ENCODE peak calls at places on chromosome 1, in eight cellular contexts. D is GM23248, Y is osteoblast, U is GM12878, A is fibroblast of lung, M is prostate gland, V is OCI-LY7, P is endodermal cell. Q is an unnamed sample. For H3K36me3, the result is how much of the 10 kb centered on the place peaks cover.

GRCh38 chr1:236494586-236495207 is 29.1 kb upstream of the LGALS8 start:
- DNase-seq in D (peak), Y (no peak), U (no peak), A (peak), M (no peak), V (no peak), P (no peak), Q (no peak)

GRCh38 chr1:181424786-181425403 is 58.4 kb upstream of the CACNA1E start:
- DNase-seq in D (peak), Y (peak), U (no peak), A (peak), M (peak), V (peak), P (peak), Q (peak)

GRCh38 chr1:200739499-200740290 is 1.0 kb downstream of the CAMSAP2 start:
- DNase-seq in D (peak), Y (peak), U (no peak), A (peak), M (peak), V (no peak), P (no peak), Q (peak)

GRCh38 chr1:203440780-203441179 is 34.8 kb upstream of the PRELP start:
- DNase-seq in D (peak), Y (peak), U (no peak), A (peak), M (peak), V (peak), P (peak), Q (no peak)

GRCh38 chr1:161069731-161070270 is at the start of gene ARHGAP30:
- DNase-seq in D (no peak), Y (peak), U (peak), A (no peak), M (no peak), V (peak), P (peak), Q (peak)

GRCh38 chr1:69088556-69088955 is 479.2 kb upstream of the LRRC7 start:
- DNase-seq in D (no peak), Y (no peak), U (no peak), A (no peak), M (no peak), V (no peak), P (no peak), Q (no peak)

GRCh38 chr1:94686882-94687281 is 133.3 kb upstream of the SLC44A3 start:
- DNase-seq in D (no peak), Y (no peak), U (no peak), A (no peak), M (no peak), V (no peak), P (peak), Q (no peak)

GRCh38 chr1:115702993-115703392 is 61.2 kb downstream of the VANGL1 start:
- DNase-seq in D (no peak), Y (no peak), U (no peak), A (no peak), M (no peak), V (no peak), P (no peak), Q (no peak)

GRCh38 chr1:109769335-109770078 is 5.8 kb upstream of the EPS8L3 start:
- DNase-seq in D (peak), Y (peak), U (no peak), A (peak), M (no peak), V (no peak), P (no peak), Q (no peak)

GRCh38 chr1:44212355-44213221 is 683 bp upstream of the DMAP1 start:
- DNase-seq in D (no peak), Y (no peak), U (peak), A (no peak), M (no peak), V (no peak), P (no peak), Q (peak)

DNA sequence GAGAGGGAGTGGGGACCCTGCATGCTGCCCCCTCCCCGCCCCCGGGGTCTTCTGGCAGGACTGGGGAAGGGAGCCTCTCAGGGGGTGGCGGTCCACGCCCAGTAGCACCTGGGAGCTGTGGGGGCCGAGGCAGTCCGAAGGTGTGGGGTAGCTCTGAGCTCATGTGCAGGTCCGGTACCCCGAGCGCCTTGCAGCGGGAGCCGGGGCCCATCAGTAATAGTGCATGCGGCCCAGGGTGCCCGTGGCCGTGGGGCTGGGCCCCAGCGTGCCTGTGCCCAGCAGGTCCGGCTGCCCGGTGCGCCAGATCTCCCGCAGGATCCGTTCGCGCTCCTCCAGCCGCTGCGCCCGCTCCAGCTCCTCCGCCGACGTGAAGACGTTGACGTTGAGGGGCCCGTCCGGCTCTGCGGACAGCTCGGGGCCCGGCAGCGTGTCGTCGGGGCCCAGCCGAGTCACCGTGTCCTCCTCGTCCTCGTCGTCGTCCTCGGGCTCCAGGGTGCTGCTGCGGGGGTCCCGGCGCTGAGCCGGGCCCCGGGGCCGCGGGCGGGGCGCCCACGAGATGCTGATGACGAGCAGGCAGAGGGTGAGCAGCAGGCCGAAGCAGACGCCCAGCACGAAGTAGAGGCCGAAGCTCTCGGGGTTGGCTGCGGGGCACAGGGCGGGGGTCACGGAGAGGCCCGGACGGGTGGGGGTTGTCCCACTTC is 1.2 kb downstream of the EVA1B start:
- DNase-seq in D (peak), Y (no peak), U (no peak), A (no peak), M (no peak), V (no peak), P (peak), Q (no peak)
- H3K4me3 ChIP-seq in D (peak), Y (peak), U (peak), A (peak), M (peak), V (no peak), P (no peak), Q (peak)

DNA sequence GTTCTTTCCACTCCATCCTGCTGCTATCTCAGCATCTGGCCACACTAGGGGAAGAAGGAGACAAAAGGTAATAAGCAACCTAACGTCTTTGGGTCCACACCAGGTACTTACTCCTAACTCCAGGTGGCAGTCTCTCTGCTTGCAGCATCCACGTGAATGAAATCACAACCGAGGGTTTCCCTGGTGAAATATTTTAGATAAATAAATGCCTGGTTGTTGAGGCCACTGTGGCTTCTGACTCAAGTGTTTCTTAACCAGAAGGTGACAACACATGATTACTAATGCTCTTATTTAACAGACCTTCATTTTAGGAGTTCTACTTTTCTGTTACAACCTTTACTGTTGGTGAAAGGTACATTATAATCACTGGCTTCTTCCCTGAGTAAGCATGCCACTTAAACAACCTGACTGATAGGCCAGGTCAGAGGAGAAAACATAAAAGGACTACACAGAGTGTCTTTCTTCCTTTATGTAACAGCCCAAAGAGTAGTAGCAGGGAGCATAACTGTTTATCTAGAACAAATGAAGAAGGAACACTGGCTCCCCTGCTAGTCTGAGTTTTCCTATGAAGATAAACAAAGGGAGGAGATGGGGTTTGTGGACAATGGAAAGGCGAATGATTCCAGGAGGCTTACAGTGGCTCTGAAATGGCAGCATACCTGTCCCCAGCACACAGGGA is 59.9 kb downstream of the SYT6 start:
- DNase-seq in D (peak), Y (no peak), U (no peak), A (peak), M (peak), V (peak), P (no peak), Q (no peak)
- H3K27ac ChIP-seq in D (peak), Y (no peak), U (no peak), A (no peak), M (peak), V (no peak), P (no peak), Q (no peak)

GRCh38 chr1:228090613-228091081 is 8.1 kb downstream of the ARF1 start:
- DNase-seq in D (peak), Y (peak), U (no peak), A (peak), M (no peak), V (no peak), P (peak), Q (no peak)

GRCh38 chr1:228092342-228093049 is 10.0 kb downstream of the ARF1 start:
- DNase-seq in D (no peak), Y (no peak), U (no peak), A (no peak), M (no peak), V (no peak), P (peak), Q (no peak)

GRCh38 chr1:228093050-228093906 is 9.8 kb downstream of the C1orf35 start:
- DNase-seq in D (no peak), Y (peak), U (no peak), A (no peak), M (no peak), V (no peak), P (peak), Q (no peak)

GRCh38 chr1:228089520-228090380 is 7.2 kb downstream of the ARF1 start:
- DNase-seq in D (peak), Y (no peak), U (no peak), A (no peak), M (no peak), V (peak), P (peak), Q (no peak)

DNA sequence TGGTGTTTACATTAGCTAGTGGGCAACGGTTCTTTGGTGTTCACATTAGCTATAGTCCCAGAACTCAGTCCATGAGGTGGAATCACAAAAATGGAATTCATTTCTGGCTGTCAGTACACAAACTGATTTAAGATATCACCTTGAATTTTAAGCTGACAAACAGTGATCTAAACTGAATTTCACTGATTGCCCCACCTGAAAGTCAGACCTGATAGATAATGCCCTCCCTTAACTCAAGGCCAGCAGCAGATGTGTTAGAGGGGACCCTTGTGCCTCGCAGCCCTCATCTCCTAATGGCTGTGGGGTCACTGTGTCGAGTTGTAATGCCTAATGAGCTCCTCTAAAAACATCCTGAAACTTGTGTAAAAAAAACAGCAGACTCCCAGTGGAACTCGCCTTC is 8.6 kb downstream of the ARF1 start:
- DNase-seq in D (no peak), Y (no peak), U (no peak), A (no peak), M (no peak), V (no peak), P (no peak), Q (no peak)
- H3K36me3 ChIP-seq in D (under half), Y (half or more), U (under half), A (under half), M (under half), V (half or more), P (half or more), Q (under half)

GRCh38 chr1:215891673-215892072 is 324.6 kb downstream of the KCTD3 start:
- DNase-seq in D (peak), Y (no peak), U (no peak), A (no peak), M (no peak), V (no peak), P (no peak), Q (no peak)
- H3K4me3 ChIP-seq in D (peak), Y (no peak), U (no peak), A (no peak), M (no peak), V (no peak), P (no peak), Q (no peak)

GRCh38 chr1:244354810-244355278 is 96.9 kb downstream of the ADSS2 start:
- DNase-seq in D (peak), Y (no peak), U (no peak), A (peak), M (no peak), V (no peak), P (peak), Q (no peak)
- H3K27ac ChIP-seq in D (peak), Y (peak), U (no peak), A (peak), M (no peak), V (no peak), P (no peak), Q (no peak)

GRCh38 chr1:53598956-53599355 is 139.8 kb downstream of the DMRTB1 start:
- DNase-seq in D (no peak), Y (no peak), U (no peak), A (no peak), M (no peak), V (no peak), P (no peak), Q (no peak)
- H3K36me3 ChIP-seq in D (under half), Y (under half), U (under half), A (under half), M (under half), V (under half), P (under half), Q (under half)

GRCh38 chr1:51302270-51302669 is 28.1 kb downstream of the TTC39A start:
- DNase-seq in D (no peak), Y (no peak), U (no peak), A (no peak), M (no peak), V (no peak), P (no peak), Q (no peak)

GRCh38 chr1:51303315-51303714 is 27.0 kb downstream of the TTC39A start:
- DNase-seq in D (no peak), Y (no peak), U (no peak), A (no peak), M (no peak), V (no peak), P (peak), Q (no peak)

GRCh38 chr1:51301152-51301843 is 29.1 kb downstream of the TTC39A start:
- DNase-seq in D (no peak), Y (no peak), U (peak), A (no peak), M (no peak), V (no peak), P (no peak), Q (no peak)

GRCh38 chr1:51302746-51303145 is 27.6 kb downstream of the TTC39A start:
- DNase-seq in D (no peak), Y (no peak), U (no peak), A (no peak), M (no peak), V (no peak), P (no peak), Q (no peak)

DNA sequence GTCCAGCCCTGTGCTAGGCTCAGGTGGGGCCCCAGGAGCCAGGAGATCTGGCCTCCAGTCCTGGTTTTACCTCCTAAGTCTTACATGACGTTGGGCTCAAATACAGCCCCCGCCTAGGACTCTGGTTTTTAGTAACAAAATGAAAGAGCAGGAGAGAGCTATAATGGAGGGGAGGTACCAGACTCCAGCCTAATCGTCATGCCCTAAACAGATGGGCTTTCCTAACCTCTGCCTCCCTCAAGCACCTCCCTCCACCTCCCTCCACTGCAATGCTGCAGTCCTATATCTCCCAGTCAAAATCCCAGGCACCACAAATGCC is 28.6 kb downstream of the TTC39A start:
- DNase-seq in D (no peak), Y (no peak), U (no peak), A (no peak), M (no peak), V (no peak), P (no peak), Q (no peak)
- H3K4me3 ChIP-seq in D (no peak), Y (no peak), U (no peak), A (no peak), M (no peak), V (no peak), P (no peak), Q (no peak)

DNA sequence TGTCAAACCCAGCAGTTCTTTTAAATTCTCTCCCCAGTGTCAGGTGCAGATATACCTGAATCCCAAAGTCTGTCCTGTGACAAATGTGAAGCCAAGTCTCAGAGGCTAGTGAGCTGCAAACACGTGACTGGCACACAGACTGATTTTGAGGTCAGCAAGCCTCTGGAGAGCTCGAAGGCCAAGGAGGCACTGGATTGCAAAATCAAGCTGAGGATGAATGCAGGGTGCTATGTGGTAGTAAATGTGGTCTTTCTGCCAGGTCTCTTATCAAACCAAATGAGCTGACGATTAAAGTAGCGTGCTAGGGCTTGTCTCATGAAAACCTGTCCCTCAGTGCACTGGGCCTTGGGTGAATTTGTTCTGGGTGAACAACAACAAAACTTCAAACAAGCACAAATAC is 20.6 kb downstream of the GPR3 start:
- DNase-seq in D (no peak), Y (no peak), U (no peak), A (no peak), M (peak), V (no peak), P (no peak), Q (no peak)
- H3K27ac ChIP-seq in D (no peak), Y (no peak), U (no peak), A (no peak), M (no peak), V (no peak), P (no peak), Q (no peak)